ENCODE peak calls at places on chromosome 10, in four cellular contexts. A, F, B and U are unnamed samples.

GRCh38 chr10:97731346-97732051 is 5.4 kb upstream of the ZFYVE27 start:
- DNase-seq in A (peak; percentile 39), F (peak; percentile 34), B (peak; percentile 56), U (no peak)

GRCh38 chr10:58700576-58700975 is 187.9 kb downstream of the BICC1 start:
- DNase-seq in F (no peak), B (no peak), A (no peak), U (no peak)

GRCh38 chr10:79488303-79488702 is 24.0 kb upstream of the EIF5AL1 start:
- DNase-seq in F (no peak), B (no peak), A (peak; percentile 77), U (peak; percentile 71)

GRCh38 chr10:132185601-132186487 is 904 bp upstream of the DPYSL4 start:
- DNase-seq in B (no peak), A (peak; percentile 49), F (peak; percentile 25), U (peak; percentile 47)

GRCh38 chr10:101566333-101567164 is 21.5 kb downstream of the POLL start:
- DNase-seq in F (peak; percentile 64), A (peak; percentile 34), B (peak; percentile 66), U (no peak)

GRCh38 chr10:125548878-125549277 is 134.1 kb downstream of the TEX36 start:
- DNase-seq in F (no peak), B (no peak), A (no peak), U (no peak)

GRCh38 chr10:44835300-44835699 is 75.8 kb upstream of the TMEM72 start:
- DNase-seq in B (no peak), F (no peak), A (no peak), U (no peak)

GRCh38 chr10:123526356-123527079 is 139.6 kb upstream of the GPR26 start:
- DNase-seq in F (no peak), A (no peak), B (no peak), U (no peak)

GRCh38 chr10:47317251-47317650 is 5.0 kb upstream of the GDF2 start:
- DNase-seq in A (no peak), B (no peak), F (no peak), U (no peak)